ENCODE peak calls at places on chromosomes 7 and 10, in six cellular contexts. S is esophagus squamous epithelium, I is gastrocnemius medialis, R is A549, M is heart left ventricle, F is stomach. B is an unnamed sample. For H3K9me3, the result is how much of the 10 kb centered on the place peaks cover.

GRCh38 chr7:100190059-100190711 is 12.5 kb downstream of the STAG3 start:
- DNase-seq in S (no peak), I (no peak), R (peak), M (no peak), F (no peak), B (no peak)

GRCh38 chr10:50381637-50382036 is 130.3 kb upstream of the ASAH2 start:
- DNase-seq in S (no peak), I (no peak), R (no peak), M (no peak), F (no peak), B (no peak)

GRCh38 chr10:50613150-50613549 is 10.6 kb downstream of the SGMS1 start:
- DNase-seq in S (no peak), I (no peak), R (no peak), M (no peak), F (no peak), B (no peak)

GRCh38 chr7:129684777-129685176 is 73.3 kb downstream of the NRF1 start:
- DNase-seq in S (no peak), I (no peak), R (no peak), M (no peak), F (no peak), B (no peak)

GRCh38 chr10:110042891-110043290 is 35.1 kb downstream of the ADD3 start:
- DNase-seq in S (no peak), I (no peak), R (no peak), M (no peak), F (no peak), B (no peak)

GRCh38 chr7:35712563-35713226 is 17.8 kb upstream of the HERPUD2 start:
- DNase-seq in S (no peak), I (no peak), R (no peak), M (no peak), F (no peak), B (no peak)

GRCh38 chr10:114519306-114519669 is 115.0 kb upstream of the AFAP1L2 start:
- DNase-seq in S (no peak), I (peak), R (no peak), M (no peak), F (peak), B (peak)

GRCh38 chr10:26863677-26864076 is 2.9 kb upstream of the ABI1 start:
- DNase-seq in S (no peak), I (no peak), R (no peak), M (no peak), F (no peak), B (no peak)

GRCh38 chr7:21365866-21366624 is 61.8 kb upstream of the SP4 start:
- DNase-seq in S (no peak), I (no peak), R (peak), M (no peak), F (peak), B (no peak)

GRCh38 chr7:69218634-69219033 is 379.6 kb upstream of the AUTS2 start:
- DNase-seq in S (no peak), I (no peak), R (no peak), M (no peak), F (no peak), B (no peak)

GRCh38 chr10:7968510-7968909 is 86.0 kb upstream of the GATA3 start:
- DNase-seq in S (no peak), I (no peak), R (no peak), M (no peak), F (no peak), B (no peak)

DNA sequence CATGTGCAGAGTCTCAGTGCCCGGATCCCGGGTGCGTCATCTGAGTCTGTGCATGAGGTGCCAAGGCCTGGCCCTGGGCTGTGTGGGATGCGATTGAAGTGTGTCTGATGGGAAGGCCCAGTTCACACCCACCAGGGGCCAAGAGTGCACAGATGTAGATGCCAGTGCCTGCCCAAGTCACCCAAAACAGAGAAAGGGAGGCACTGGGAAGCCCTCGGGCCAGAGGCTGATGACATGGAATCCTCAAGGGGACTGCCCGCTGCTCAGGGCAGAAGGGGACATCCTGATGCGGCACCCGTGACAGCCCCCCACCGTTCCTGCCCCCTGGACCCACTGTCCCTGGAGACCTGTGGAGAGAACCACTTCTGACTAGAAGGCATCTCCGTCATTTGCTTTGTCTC is 72.2 kb upstream of the ZNF479 start:
- DNase-seq in S (no peak), I (no peak), R (no peak), M (no peak), F (peak), B (no peak)
- H3K9me3 ChIP-seq in S (under half), I (under half), R (under half), M (under half), F (under half), B (half or more)

DNA sequence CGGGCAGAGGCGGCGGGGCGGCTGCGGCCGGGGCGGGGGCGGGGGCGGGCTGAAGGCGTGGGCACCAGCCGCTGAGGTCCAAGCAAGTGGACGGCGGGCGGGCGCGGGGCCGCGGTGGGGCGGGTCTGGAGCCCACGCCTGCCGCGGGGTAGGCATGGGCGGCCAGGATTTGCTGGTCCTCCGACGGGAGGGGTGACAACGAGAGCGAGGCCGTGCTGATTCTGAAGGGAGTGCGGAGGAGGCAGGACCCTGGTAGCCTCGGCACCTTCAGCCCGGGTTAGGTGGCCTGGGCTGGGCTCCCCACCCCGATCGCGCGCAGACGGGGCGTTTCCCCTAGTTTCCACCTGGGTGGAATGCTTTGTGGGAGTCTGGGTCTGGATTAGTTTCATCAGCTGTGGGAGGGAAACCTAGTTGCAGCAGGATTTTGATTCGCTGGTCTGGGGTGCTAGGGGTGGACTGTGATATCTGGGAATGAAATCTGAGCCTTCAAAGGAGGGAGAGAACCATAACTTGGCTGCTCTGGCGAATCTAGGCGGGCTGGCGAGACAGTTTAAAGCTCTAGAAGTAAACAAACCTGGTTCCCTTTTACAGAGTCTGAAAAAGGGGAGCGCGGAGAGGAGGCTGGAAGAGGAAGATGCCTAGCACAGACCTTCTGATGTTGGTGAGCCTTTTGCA is 609 bp downstream of the SGPL1 start:
- DNase-seq in S (no peak), I (peak), R (peak), M (peak), F (peak), B (peak)
- TF ChIP-seq POLR2A in S (peak), I (no peak), R (peak), M (no peak), F (no peak), B (no peak)

GRCh38 chr10:59037506-59037905 is 138.9 kb upstream of the PHYHIPL start:
- DNase-seq in S (no peak), I (no peak), R (no peak), M (no peak), F (no peak), B (no peak)

GRCh38 chr10:59037018-59037389 is 139.4 kb upstream of the PHYHIPL start:
- DNase-seq in S (no peak), I (no peak), R (no peak), M (no peak), F (no peak), B (no peak)

GRCh38 chr10:59033622-59034021 is 142.8 kb upstream of the PHYHIPL start:
- DNase-seq in S (no peak), I (no peak), R (no peak), M (no peak), F (no peak), B (no peak)

GRCh38 chr10:59036311-59037017 is 140.0 kb upstream of the PHYHIPL start:
- DNase-seq in S (no peak), I (no peak), R (no peak), M (no peak), F (no peak), B (no peak)
- TF ChIP-seq CTCF in S (no peak), I (no peak), R (no peak), M (no peak), F (no peak), B (no peak)

GRCh38 chr10:123526356-123527079 is 139.6 kb upstream of the GPR26 start:
- DNase-seq in S (no peak), I (no peak), R (no peak), M (no peak), F (no peak), B (no peak)
- H3K9me3 ChIP-seq in S (under half), I (under half), R (under half), M (under half), F (under half), B (under half)

DNA sequence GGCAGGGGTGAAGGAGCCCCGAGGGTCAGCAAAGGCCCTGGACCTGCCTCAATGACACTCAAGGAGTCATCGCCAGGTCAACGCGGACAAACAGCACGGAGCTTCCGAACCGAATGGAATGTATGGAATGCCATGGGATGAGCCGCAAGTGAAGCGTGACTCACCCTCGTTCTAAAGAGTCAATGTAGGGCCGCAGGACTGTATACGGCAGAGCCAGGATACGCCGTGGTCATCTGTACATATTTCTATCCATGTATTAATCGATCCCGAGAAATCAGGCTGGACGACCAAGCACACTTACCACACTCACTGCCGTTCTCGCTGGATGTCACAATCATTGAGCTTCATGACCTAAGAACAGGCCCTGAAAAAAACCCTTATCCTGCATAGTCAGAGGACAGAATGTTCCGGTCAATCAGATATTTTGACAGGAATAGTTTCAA is 4.3 kb downstream of the SNX8 start:
- DNase-seq in S (no peak), I (no peak), R (peak), M (no peak), F (no peak), B (peak)
- TF ChIP-seq POLR2A in S (no peak), I (no peak), R (no peak), M (no peak), F (no peak), B (no peak)

GRCh38 chr10:76302936-76303656 is 871.7 kb downstream of the LRMDA start:
- DNase-seq in S (no peak), I (no peak), R (no peak), M (no peak), F (no peak), B (no peak)

GRCh38 chr10:76302491-76302890 is 871.1 kb downstream of the LRMDA start:
- DNase-seq in S (no peak), I (no peak), R (no peak), M (no peak), F (no peak), B (no peak)

GRCh38 chr10:76303682-76304316 is 872.4 kb downstream of the LRMDA start:
- DNase-seq in S (no peak), I (peak), R (peak), M (peak), F (peak), B (peak)

GRCh38 chr10:76299501-76299900 is 868.1 kb downstream of the LRMDA start:
- DNase-seq in S (no peak), I (no peak), R (no peak), M (no peak), F (no peak), B (no peak)

DNA sequence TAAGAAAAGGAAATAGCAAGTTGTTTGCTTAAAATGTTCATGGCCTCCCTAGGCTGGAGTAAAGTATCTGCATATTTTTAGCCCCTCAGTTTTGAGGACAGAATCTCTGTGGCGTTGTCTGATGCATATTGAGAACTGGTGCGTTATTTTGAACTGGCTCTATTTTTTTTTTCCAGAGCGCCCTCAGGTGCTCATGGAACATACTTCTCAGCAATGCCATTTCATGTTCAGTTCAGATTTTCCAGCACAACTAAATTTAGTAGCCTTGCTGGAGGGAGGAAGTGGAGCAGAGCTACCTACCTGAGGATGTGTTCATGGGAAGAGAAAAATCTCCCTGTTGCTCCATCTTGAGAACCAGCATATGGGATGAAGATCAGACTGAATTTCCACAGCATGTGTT is 870.5 kb downstream of the LRMDA start:
- DNase-seq in S (no peak), I (no peak), R (no peak), M (no peak), F (no peak), B (no peak)
- TF ChIP-seq CTCF in S (no peak), I (no peak), R (no peak), M (no peak), F (no peak), B (no peak)

GRCh38 chr10:126618466-126618865 is 52.0 kb downstream of the C10orf90 start:
- DNase-seq in S (no peak), I (no peak), R (no peak), M (no peak), F (no peak), B (no peak)
- H3K9me3 ChIP-seq in S (under half), I (under half), R (under half), M (under half), F (under half), B (under half)

DNA sequence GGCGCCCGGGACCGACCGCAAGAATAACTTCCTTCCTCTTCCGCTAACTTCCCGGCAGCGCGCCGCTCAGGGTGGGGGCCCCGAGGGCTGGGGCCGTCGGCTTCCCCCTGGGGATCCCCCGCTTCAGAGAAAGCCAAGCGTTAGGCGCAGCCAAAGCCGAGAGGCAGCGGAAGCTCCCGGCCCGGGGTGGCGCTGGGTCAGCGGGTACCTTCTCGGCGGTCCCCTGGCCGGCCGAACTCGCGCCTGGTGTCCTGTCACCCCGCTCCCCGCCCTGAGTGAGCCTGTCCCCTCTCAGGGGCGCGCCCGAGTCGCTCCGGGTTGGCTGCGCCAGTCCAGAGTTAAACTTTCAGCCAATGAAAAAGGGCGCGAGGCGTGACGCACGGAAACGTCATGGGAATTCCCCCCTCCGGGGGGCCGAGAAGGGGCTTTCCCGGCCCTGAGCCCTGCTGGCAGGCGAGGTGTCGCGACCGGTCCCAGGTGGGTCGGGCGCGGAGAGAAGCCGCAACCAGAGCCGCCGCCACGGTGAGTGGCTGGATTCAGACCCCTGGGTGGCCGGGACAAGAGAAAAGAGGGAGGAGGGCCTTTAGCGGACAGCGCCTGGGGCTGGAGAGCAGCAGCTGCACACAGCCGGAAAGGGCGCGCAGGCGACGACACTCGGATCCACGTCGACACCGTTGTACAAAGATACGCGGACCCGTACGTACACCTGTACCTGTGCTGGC is 1.3 kb upstream of the NFKB2 start:
- DNase-seq in S (peak), I (peak), R (peak), M (peak), F (peak), B (peak)
- TF ChIP-seq POLR2A in S (peak), I (peak), R (no peak), M (no peak), F (no peak), B (peak)

GRCh38 chr10:102672822-102673200 is 28.5 kb downstream of the TRIM8 start:
- DNase-seq in S (no peak), I (no peak), R (no peak), M (no peak), F (no peak), B (no peak)

GRCh38 chr10:102670065-102670400 is 25.8 kb downstream of the TRIM8 start:
- DNase-seq in S (no peak), I (no peak), R (no peak), M (no peak), F (no peak), B (no peak)

GRCh38 chr10:102668312-102669110 is 24.2 kb downstream of the TRIM8 start:
- DNase-seq in S (no peak), I (no peak), R (no peak), M (no peak), F (no peak), B (no peak)

GRCh38 chr10:102670871-102671434 is 26.7 kb downstream of the TRIM8 start:
- DNase-seq in S (no peak), I (no peak), R (no peak), M (no peak), F (no peak), B (no peak)

DNA sequence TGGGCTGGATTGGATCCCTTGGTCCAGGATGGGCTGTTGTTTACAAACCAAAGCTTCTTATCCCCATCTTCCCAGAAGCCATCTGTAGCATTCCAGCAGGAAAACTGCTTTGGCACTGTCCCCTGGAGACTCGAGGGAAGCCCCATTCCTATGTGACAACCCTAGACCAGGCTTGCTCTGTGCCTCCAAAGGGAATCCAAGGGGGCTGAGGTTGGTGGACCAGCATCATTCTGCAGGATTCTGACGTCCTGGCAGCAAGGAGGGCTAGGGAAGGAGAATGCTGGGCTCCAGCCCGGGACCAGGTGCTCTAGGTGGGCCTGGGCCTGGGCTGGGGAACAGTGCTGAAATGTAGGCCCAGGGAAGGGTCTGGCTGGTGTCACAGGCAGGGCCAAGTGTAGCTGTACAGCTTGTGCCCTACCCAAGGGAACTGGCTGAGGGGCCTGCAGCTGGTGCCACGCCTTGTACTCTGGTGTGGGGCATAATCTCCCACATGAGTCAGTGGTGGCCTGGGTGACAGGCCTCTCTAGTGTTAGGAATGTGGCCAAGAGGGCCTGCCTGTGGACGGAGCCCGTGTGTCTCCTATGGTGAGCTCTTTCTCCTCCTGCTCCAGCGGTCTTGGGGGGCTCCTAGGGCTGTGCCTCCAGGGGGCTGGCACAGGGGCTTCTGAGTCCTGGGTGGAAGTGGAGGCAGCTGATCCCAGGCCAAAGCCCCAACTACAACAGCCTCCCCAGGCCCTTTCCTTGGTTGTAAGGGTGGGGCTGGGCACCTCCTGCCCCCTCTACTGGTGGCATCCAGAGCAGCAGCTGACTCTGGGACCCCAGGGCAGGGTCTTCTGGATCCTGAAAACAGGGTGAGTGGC is 25.2 kb downstream of the TRIM8 start:
- DNase-seq in S (no peak), I (peak), R (peak), M (no peak), F (peak), B (no peak)
- TF ChIP-seq CTCF in S (no peak), I (peak), R (peak), M (peak), F (no peak), B (no peak)